ENCODE peak calls at places on chromosomes 4 and X, in ten cellular contexts. A is stimulated activated CD4-positive, alpha-beta T cell treated with anti-CD3 and anti-CD28 coated beads, Interleukin-1b, Interleukin-23, amount 100 ng/mL, for 1 hour; W is H7; I is esophagus squamous epithelium; S is NCI-H460; H is amniotic stem cell; V is CD8-positive, alpha-beta T cell; D is effector memory CD8-positive, alpha-beta T cell; L is DMS79; P is left ventricle myocardium superior. Y is an unnamed sample.

GRCh38 chr4:186957952-186958555 is 234.4 kb upstream of the FAT1 start:
- DNase-seq in A (no peak), W (no peak), I (no peak), S (no peak), H (no peak), V (no peak), D (no peak), L (no peak), P (no peak), Y (no peak)

GRCh38 chr4:145278341-145279121 is 98.1 kb upstream of the OTUD4 start:
- DNase-seq in A (no peak), W (no peak), I (no peak), S (no peak), H (no peak), V (no peak), D (no peak), L (no peak), P (no peak), Y (no peak)

GRCh38 chrX:48465336-48465933 is 4.6 kb downstream of the SLC38A5 start:
- DNase-seq in A (no peak), W (no peak), I (no peak), S (no peak), H (peak; percentile 51), V (no peak), D (no peak), L (no peak), P (no peak), Y (no peak)

GRCh38 chrX:86806786-86807185 is 658.5 kb downstream of the DACH2 start:
- DNase-seq in A (no peak), W (peak; percentile 31), I (no peak), S (peak; percentile 1), H (no peak), V (no peak), D (no peak), L (no peak), P (no peak), Y (peak; percentile 21)

GRCh38 chr4:28229092-28229491 is 1368.5 kb downstream of the STIM2 start:
- DNase-seq in A (no peak), W (no peak), I (no peak), S (peak; percentile 65), H (no peak), V (no peak), D (no peak), L (no peak), P (no peak), Y (peak; percentile 14)

GRCh38 chr4:6470502-6471302 is 1.7 kb downstream of the PPP2R2C start:
- DNase-seq in A (no peak), W (peak; percentile 87), I (no peak), S (peak; percentile 43), H (no peak), V (no peak), D (no peak), L (no peak), P (peak; percentile 83), Y (peak; percentile 71)

GRCh38 chrX:42967681-42968080 is 189.7 kb upstream of the PPP1R2C start:
- DNase-seq in A (no peak), W (no peak), I (no peak), S (no peak), H (no peak), V (no peak), D (no peak), L (no peak), P (no peak), Y (no peak)

GRCh38 chrX:153669901-153670731 is 3.5 kb downstream of the PNCK start:
- DNase-seq in A (no peak), W (peak; percentile 43), I (no peak), S (no peak), H (no peak), V (no peak), D (no peak), L (no peak), P (no peak), Y (no peak)

GRCh38 chr4:117971406-117971805 is 62.9 kb upstream of the NDST3 start:
- DNase-seq in A (no peak), W (no peak), I (no peak), S (no peak), H (no peak), V (no peak), D (no peak), L (no peak), P (no peak), Y (no peak)

GRCh38 chr4:169869487-169869886 is 111.7 kb upstream of the HPF1 start:
- DNase-seq in A (no peak), W (no peak), I (no peak), S (no peak), H (no peak), V (no peak), D (no peak), L (no peak), P (no peak), Y (no peak)

GRCh38 chr4:1505511-1506451 is 99.5 kb upstream of the NKX1-1 start:
- DNase-seq in A (no peak), W (peak; percentile 56), I (no peak), S (no peak), H (no peak), V (no peak), D (no peak), L (no peak), P (no peak), Y (peak; percentile 14)

GRCh38 chr4:122914292-122914904 is 8.0 kb downstream of the NUDT6 start:
- DNase-seq in A (no peak), W (no peak), I (no peak), S (no peak), H (no peak), V (no peak), D (peak; percentile 27), L (no peak), P (no peak), Y (no peak)

GRCh38 chr4:104408893-104409292 is 85.8 kb downstream of the CXXC4 start:
- DNase-seq in A (no peak), W (no peak), I (no peak), S (no peak), H (no peak), V (no peak), D (no peak), L (no peak), P (no peak), Y (no peak)

GRCh38 chr4:85734446-85734845 is 259.5 kb downstream of the ARHGAP24 start:
- DNase-seq in A (no peak), W (no peak), I (no peak), S (no peak), H (no peak), V (no peak), D (no peak), L (no peak), P (no peak), Y (no peak)

GRCh38 chrX:118116308-118117068 is at the start of gene KLHL13:
- DNase-seq in A (no peak), W (peak; percentile 93), I (no peak), S (peak; percentile 14), H (peak; percentile 2), V (no peak), D (no peak), L (no peak), P (peak; percentile 59), Y (peak; percentile 61)

GRCh38 chr4:80610845-80611244 is 275.3 kb downstream of the CFAP299 start:
- DNase-seq in A (no peak), W (no peak), I (no peak), S (no peak), H (no peak), V (no peak), D (no peak), L (peak; percentile 81), P (no peak), Y (no peak)

GRCh38 chr4:158912390-158913175 is 143.8 kb downstream of the FNIP2 start:
- DNase-seq in A (no peak), W (no peak), I (no peak), S (no peak), H (no peak), V (no peak), D (no peak), L (no peak), P (no peak), Y (no peak)

GRCh38 chr4:71380721-71381120 is 41.9 kb downstream of the SLC4A4 start:
- DNase-seq in A (no peak), W (no peak), I (no peak), S (no peak), H (no peak), V (no peak), D (no peak), L (no peak), P (no peak), Y (no peak)

GRCh38 chrX:49058794-49059193 is at the start of gene CCDC120:
- DNase-seq in A (no peak), W (peak; percentile 90), I (no peak), S (no peak), H (no peak), V (no peak), D (no peak), L (no peak), P (no peak), Y (peak; percentile 68)

GRCh38 chr4:150573534-150573933 is 8.4 kb upstream of the MAB21L2 start:
- DNase-seq in A (no peak), W (no peak), I (no peak), S (no peak), H (no peak), V (no peak), D (no peak), L (no peak), P (no peak), Y (no peak)

GRCh38 chr4:165766018-165766417 is 107.0 kb upstream of the TLL1 start:
- DNase-seq in A (no peak), W (no peak), I (no peak), S (no peak), H (no peak), V (no peak), D (no peak), L (no peak), P (no peak), Y (no peak)

GRCh38 chr4:119172223-119172622 is 36.6 kb downstream of the MYOZ2 start:
- DNase-seq in A (no peak), W (no peak), I (no peak), S (no peak), H (no peak), V (no peak), D (no peak), L (no peak), P (no peak), Y (no peak)

GRCh38 chr4:31156221-31156620 is 436.1 kb downstream of the PCDH7 start:
- DNase-seq in A (no peak), W (no peak), I (no peak), S (no peak), H (no peak), V (no peak), D (no peak), L (no peak), P (no peak), Y (no peak)

GRCh38 chr4:53596901-53597300 is 5.6 kb upstream of the LNX1 start:
- DNase-seq in A (no peak), W (no peak), I (no peak), S (no peak), H (no peak), V (no peak), D (no peak), L (no peak), P (no peak), Y (no peak)

GRCh38 chrX:43958529-43958928 is 14.7 kb downstream of the NDP start:
- DNase-seq in A (no peak), W (peak; percentile 35), I (no peak), S (peak; percentile 78), H (peak; percentile 18), V (no peak), D (peak; percentile 22), L (no peak), P (no peak), Y (peak; percentile 48)

GRCh38 chr4:24473309-24473721 is 111.0 kb downstream of the DHX15 start:
- DNase-seq in A (no peak), W (peak; percentile 65), I (no peak), S (no peak), H (no peak), V (no peak), D (no peak), L (no peak), P (peak; percentile 47), Y (peak; percentile 38)

GRCh38 chrX:11478036-11478435 is 184.8 kb downstream of the AMELX start:
- DNase-seq in A (no peak), W (no peak), I (no peak), S (no peak), H (no peak), V (no peak), D (no peak), L (no peak), P (no peak), Y (no peak)

GRCh38 chrX:77743720-77744119 is 42.3 kb downstream of the ATRX start:
- DNase-seq in A (no peak), W (no peak), I (no peak), S (no peak), H (no peak), V (no peak), D (no peak), L (no peak), P (no peak), Y (no peak)